ENCODE peak calls at places on chromosomes 5 and 9, in four cellular contexts. M is IMR-90, K is H9, W is mesendoderm. E is an unnamed sample.

GRCh38 chr5:113235884-113236283 is 198.9 kb downstream of the TSSK1B start:
- DNase-seq in M (no peak), K (no peak), W (peak; percentile 79), E (no peak)

GRCh38 chr9:93818795-93819472 is 136.2 kb downstream of the BARX1 start:
- DNase-seq in M (no peak), K (no peak), W (no peak), E (no peak)

GRCh38 chr9:18610956-18611355 is 137.0 kb downstream of the ADAMTSL1 start:
- DNase-seq in M (peak; percentile 26), K (no peak), W (no peak), E (no peak)

GRCh38 chr9:99748690-99749089 is 73.0 kb upstream of the NR4A3 start:
- DNase-seq in M (no peak), K (no peak), W (no peak), E (no peak)

GRCh38 chr5:53253421-53253871 is 143.9 kb upstream of the MOCS2 start:
- DNase-seq in M (peak; percentile 93), K (no peak), W (no peak), E (no peak)

GRCh38 chr5:150473673-150474358 is 24.3 kb upstream of the RPS14 start:
- DNase-seq in M (peak; percentile 44), K (peak; percentile 90), W (peak; percentile 99), E (peak; percentile 82)

GRCh38 chr5:43044181-43044914 is 4.2 kb upstream of the ANXA2R start:
- DNase-seq in M (peak; percentile 68), K (peak; percentile 77), W (peak; percentile 86), E (no peak)

GRCh38 chr9:18343799-18344198 is 130.2 kb upstream of the ADAMTSL1 start:
- DNase-seq in M (peak; percentile 68), K (no peak), W (no peak), E (no peak)

GRCh38 chr9:137878957-137879555 is 1.5 kb downstream of the CACNA1B start:
- DNase-seq in M (no peak), K (no peak), W (no peak), E (no peak)

GRCh38 chr9:22238809-22239684 is 207.6 kb upstream of the DMRTA1 start:
- DNase-seq in M (peak; percentile 63), K (no peak), W (peak; percentile 84), E (no peak)

GRCh38 chr5:1792842-1793266 is 6.8 kb downstream of the MRPL36 start:
- DNase-seq in M (peak; percentile 92), K (no peak), W (peak; percentile 20), E (no peak)

GRCh38 chr9:128683340-128684064 is 5.5 kb upstream of the SET start:
- DNase-seq in M (peak; percentile 19), K (peak; percentile 97), W (peak; percentile 95), E (peak; percentile 94)

GRCh38 chr5:78275998-78276543 is 18.4 kb downstream of the AP3B1 start:
- DNase-seq in M (peak; percentile 12), K (no peak), W (no peak), E (no peak)

GRCh38 chr5:134026521-134027202 is 21.9 kb upstream of the VDAC1 start:
- DNase-seq in M (peak; percentile 63), K (peak; percentile 88), W (peak; percentile 90), E (peak; percentile 66)

DNA sequence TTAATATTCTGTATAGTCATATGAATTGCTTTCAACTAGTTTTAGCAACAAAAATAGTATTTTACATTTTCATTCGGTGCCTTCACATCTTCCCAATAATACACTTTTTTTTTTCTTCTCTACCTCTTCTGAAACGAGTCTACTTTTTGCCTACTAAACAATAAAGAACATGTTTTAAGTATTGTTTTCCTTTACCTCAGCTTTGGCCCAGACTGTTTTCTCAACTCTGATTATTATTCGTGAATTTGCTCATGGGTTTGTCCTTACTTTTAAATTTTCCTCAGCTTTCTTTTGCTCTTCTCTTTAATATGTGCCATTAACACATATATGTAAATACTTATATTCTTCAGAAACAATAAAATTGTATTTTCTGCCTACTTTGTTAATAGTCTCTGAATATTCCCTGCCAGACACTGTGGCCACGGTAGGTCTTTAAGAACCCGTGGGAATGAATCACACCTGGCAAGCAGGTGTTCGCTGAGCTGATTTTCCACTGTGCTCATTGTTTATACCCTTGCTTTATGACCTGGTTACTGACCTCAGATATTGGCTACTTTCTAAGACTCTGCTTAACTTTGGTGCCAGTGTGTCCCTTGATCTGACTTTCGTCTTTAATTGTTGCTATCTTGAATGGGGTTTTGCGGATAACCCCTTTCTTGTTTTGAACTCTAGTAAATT is 49.1 kb downstream of the FAM170A start:
- DNase-seq in M (no peak), K (no peak), W (no peak), E (no peak)
- H3K56ac ChIP-seq in M (no peak overlapping the region), K (no peak overlapping the region), W (no peak overlapping the region), E (no peak overlapping the region)

GRCh38 chr9:9847750-9848149 is 765.1 kb downstream of the PTPRD start:
- DNase-seq in M (no peak), K (no peak), W (no peak), E (no peak)
- H3K56ac ChIP-seq in M (no peak overlapping the region), K (no peak overlapping the region), W (no peak overlapping the region), E (no peak overlapping the region)

GRCh38 chr5:39448504-39449128 is 23.8 kb upstream of the DAB2 start:
- DNase-seq in M (no peak), K (no peak), W (no peak), E (no peak)
- H3K56ac ChIP-seq in M (no peak overlapping the region), K (no peak overlapping the region), W (no peak overlapping the region), E (no peak overlapping the region)

DNA sequence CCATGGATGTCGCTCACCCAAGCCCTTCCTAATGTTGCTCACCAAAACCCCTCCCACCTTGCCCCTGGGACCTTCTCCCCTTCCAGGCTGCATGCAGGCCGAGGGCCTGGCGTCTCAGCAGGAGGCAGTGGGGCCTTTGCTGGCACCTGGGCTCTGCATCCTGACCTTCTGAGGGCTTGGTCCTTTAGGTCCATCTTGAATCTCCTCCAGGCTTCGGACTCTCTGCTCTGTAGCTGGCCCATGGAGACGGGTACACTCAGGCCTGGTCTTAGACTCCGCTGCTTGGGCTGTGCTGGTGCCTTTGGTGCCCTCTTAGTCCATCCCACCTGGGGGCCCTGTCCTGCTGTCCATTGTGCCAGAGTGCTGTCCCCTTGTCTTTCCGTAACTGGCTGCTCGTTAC is 14.0 kb downstream of the TENT4A start:
- DNase-seq in M (no peak), K (no peak), W (no peak), E (no peak)
- H3K56ac ChIP-seq in M (no peak overlapping the region), K (no peak overlapping the region), W (no peak overlapping the region), E (no peak overlapping the region)

GRCh38 chr5:68230285-68230684 is 14.7 kb downstream of the PIK3R1 start:
- DNase-seq in M (no peak), K (no peak), W (no peak), E (no peak)

GRCh38 chr5:68231414-68232076 is 16.0 kb downstream of the PIK3R1 start:
- DNase-seq in M (no peak), K (no peak), W (no peak), E (no peak)

GRCh38 chr5:68229416-68229815 is 13.9 kb downstream of the PIK3R1 start:
- DNase-seq in M (no peak), K (no peak), W (no peak), E (no peak)

GRCh38 chr5:68232272-68232671 is 16.7 kb downstream of the PIK3R1 start:
- DNase-seq in M (no peak), K (no peak), W (peak; percentile 40), E (no peak)

GRCh38 chr5:68233075-68233474 is 17.5 kb downstream of the PIK3R1 start:
- DNase-seq in M (no peak), K (no peak), W (no peak), E (no peak)
- H3K56ac ChIP-seq in M (no peak overlapping the region), K (no peak overlapping the region), W (no peak overlapping the region), E (no peak overlapping the region)

DNA sequence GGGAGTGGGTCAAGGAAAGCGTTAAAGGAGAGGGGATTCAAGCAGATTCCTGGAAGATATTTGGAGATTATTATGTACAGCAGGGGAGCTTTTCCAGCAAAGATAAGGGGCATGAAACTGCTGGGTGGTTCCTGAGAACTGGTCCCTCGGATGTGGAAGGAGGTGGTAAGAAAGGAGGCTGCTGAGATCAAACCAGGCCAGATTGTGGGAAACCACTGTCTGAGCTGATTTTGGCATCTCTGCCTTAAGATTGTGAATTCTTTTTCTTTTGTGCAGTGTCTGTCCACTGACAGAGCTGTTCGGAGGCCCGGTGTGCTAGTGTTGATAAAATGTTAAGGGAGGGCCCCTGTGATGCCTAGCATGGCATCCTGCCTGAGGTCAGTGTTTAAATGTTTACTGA is 45.4 kb downstream of the SNX30 start:
- DNase-seq in M (no peak), K (no peak), W (no peak), E (no peak)
- H3K56ac ChIP-seq in M (no peak overlapping the region), K (no peak overlapping the region), W (no peak overlapping the region), E (no peak overlapping the region)

DNA sequence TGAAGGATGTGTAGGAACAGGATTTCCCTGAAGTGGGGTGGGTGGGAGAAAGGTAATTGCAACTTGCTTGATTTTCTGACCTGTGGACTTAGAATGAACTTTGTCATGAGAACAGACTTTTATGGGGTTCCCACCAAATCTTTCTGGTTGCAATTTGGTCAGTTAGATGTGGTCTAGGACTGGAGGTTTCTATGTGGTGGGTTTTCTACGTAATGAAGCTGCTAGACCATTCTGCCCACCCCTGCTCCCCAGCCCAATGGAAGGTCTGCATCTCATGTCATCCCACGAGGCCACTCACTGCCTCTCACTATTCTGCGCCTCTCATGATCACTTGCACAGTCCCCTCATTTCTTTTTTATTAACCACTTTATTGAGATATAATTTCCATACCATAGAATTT is 37.9 kb upstream of the GZMA start:
- DNase-seq in M (no peak), K (no peak), W (no peak), E (no peak)
- H3K56ac ChIP-seq in M (no peak overlapping the region), K (no peak overlapping the region), W (no peak overlapping the region), E (no peak overlapping the region)

GRCh38 chr5:15368835-15369234 is 131.1 kb upstream of the FBXL7 start:
- DNase-seq in M (no peak), K (no peak), W (no peak), E (no peak)
- H3K56ac ChIP-seq in M (no peak overlapping the region), K (no peak overlapping the region), W (no peak overlapping the region), E (no peak overlapping the region)

GRCh38 chr5:139740993-139741672 is 54.5 kb upstream of the PSD2 start:
- DNase-seq in M (no peak), K (no peak), W (no peak), E (no peak)

GRCh38 chr5:139741823-139742172 is 53.8 kb upstream of the PSD2 start:
- DNase-seq in M (no peak), K (no peak), W (no peak), E (no peak)

GRCh38 chr5:139738777-139739611 is 56.6 kb upstream of the PSD2 start:
- DNase-seq in M (no peak), K (no peak), W (no peak), E (no peak)

GRCh38 chr5:139739612-139739974 is 56.0 kb upstream of the PSD2 start:
- DNase-seq in M (no peak), K (no peak), W (no peak), E (no peak)

GRCh38 chr5:139740138-139740992 is 55.2 kb upstream of the PSD2 start:
- DNase-seq in M (no peak), K (no peak), W (no peak), E (no peak)
- H3K56ac ChIP-seq in M (no peak overlapping the region), K (no peak overlapping the region), W (no peak overlapping the region), E (no peak overlapping the region)

GRCh38 chr9:123070210-123070609 is 36.7 kb downstream of the GPR21 start:
- DNase-seq in M (no peak), K (no peak), W (no peak), E (no peak)
- H3K56ac ChIP-seq in M (no peak overlapping the region), K (no peak overlapping the region), W (no peak overlapping the region), E (no peak overlapping the region)

E was measured in H1.